ENCODE peak calls at places on chromosomes 6 and 20, in five cellular contexts. L is testis, U is cardiac muscle cell, H is left lung, N is H9. Q is an unnamed sample.

GRCh38 chr6:85660181-85660611 is 17.5 kb upstream of the SYNCRIP start:
- DNase-seq in U (no peak), L (no peak), H (no peak), N (no peak), Q (no peak)

GRCh38 chr6:96074006-96074405 is 58.2 kb downstream of the FUT9 start:
- DNase-seq in U (no peak), H (no peak), N (no peak), L (no peak), Q (no peak)

GRCh38 chr20:6940052-6940451 is 172.6 kb downstream of the BMP2 start:
- DNase-seq in H (no peak), U (peak; percentile 38), N (peak; percentile 64), L (peak; percentile 18), Q (no peak)

GRCh38 chr6:41200901-41201783 is at the start of gene TREML2:
- DNase-seq in N (no peak), H (no peak), U (no peak), L (no peak), Q (no peak)

GRCh38 chr20:38222923-38223742 is 37.4 kb downstream of the KIAA1755 start:
- DNase-seq in N (no peak), H (no peak), U (no peak), L (no peak), Q (no peak)

GRCh38 chr20:44532981-44533331 is 11.1 kb upstream of the SERINC3 start:
- DNase-seq in U (no peak), H (no peak), L (no peak), N (no peak), Q (peak; percentile 6)

GRCh38 chr20:21436186-21436585 is 38.9 kb upstream of the NKX2-4 start:
- DNase-seq in N (no peak), H (no peak), U (no peak), L (no peak), Q (no peak)

GRCh38 chr20:34355427-34355826 is 7.6 kb upstream of the ITCH start:
- DNase-seq in L (no peak), H (no peak), N (no peak), U (no peak), Q (no peak)

GRCh38 chr20:38343107-38343797 is 3.0 kb upstream of the LBP start:
- DNase-seq in H (peak; percentile 39), N (no peak), U (no peak), L (peak; percentile 89), Q (no peak)

GRCh38 chr6:79702701-79703100 is 71.6 kb downstream of the SH3BGRL2 start:
- DNase-seq in H (no peak), N (no peak), U (no peak), L (no peak), Q (no peak)

GRCh38 chr20:32484221-32485125 is 100.7 kb downstream of the NOL4L start:
- DNase-seq in N (peak; percentile 66), U (peak; percentile 64), H (no peak), L (peak; percentile 42), Q (no peak)

GRCh38 chr6:117597755-117598154 is 4.6 kb downstream of the GOPC start:
- DNase-seq in U (no peak), N (no peak), L (no peak), H (no peak), Q (no peak)

DNA sequence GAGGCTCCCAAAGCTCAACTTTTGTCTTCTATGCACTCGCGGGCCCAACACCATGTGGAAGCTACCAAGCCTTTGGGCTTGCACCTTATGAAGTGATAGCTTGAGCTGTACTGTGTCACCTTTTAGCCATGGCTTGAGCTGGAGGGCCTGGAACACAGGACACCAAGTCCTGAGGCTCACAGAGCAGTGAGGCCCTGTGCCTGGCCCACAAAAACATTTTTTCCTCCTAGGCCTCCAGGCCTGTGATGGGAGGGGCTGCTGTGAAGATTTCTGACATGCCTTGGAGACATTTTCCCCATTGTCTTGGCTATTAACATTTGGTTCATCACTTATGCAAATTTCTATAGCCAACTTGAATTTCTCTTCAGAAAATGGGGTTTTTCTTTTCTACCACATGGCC is 96.5 kb downstream of the MMUT start:
- DNase-seq in N (no peak), L (no peak), H (no peak), U (no peak), Q (no peak)
- H3K9me3 ChIP-seq in N (peaks cover 27% of the 10 kb centered on the region), L (no peaks in the 10 kb centered on the region), H (no peaks in the 10 kb centered on the region), U (no peaks in the 10 kb centered on the region), Q (no peaks in the 10 kb centered on the region)

DNA sequence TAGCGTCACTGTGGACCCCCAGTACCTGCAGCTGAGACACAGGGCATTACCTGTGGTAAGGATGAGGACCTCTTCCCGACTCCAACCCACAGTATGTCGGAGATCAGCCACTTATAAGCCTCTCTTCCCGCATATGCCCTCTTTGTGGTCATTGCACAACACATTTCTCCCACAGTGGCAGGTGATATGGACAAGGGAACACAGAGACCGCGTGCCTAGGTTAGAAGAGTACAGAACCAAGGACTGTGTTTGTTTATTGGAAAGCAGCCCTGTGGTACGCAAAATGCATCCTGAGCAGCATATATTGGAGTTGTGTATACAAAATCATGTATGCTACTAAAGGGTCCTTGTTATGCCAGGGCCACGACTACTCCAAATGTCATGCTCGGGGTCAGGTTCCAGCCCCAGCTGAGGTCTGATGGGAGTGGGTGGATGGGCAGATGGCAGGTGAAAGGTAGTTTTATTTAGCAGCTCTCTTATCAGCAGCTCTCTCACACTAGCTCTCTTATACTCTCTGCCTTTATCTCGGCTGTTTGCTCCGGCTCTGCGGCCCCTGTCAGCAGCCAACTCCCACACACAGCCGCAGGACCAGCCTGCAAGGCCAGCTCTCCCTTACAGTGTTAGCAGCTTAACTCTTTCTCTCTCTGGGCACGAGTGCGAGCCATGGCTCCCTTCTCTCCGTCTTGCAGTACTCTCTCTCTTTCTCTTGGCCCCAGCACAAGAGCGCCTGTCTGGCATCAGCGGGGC is 569.0 kb downstream of the KIF16B start:
- DNase-seq in U (peak; percentile 85), H (no peak), L (peak; percentile 89), N (no peak), Q (no peak)
- H3K9me3 ChIP-seq in U (no peaks in the 10 kb centered on the region), H (no peaks in the 10 kb centered on the region), L (no peaks in the 10 kb centered on the region), N (no peaks in the 10 kb centered on the region), Q (no peaks in the 10 kb centered on the region)

GRCh38 chr6:67544851-67545452 is 1090.1 kb upstream of the ADGRB3 start:
- DNase-seq in H (no peak), U (no peak), N (no peak), L (no peak), Q (no peak)
- H3K9me3 ChIP-seq in H (no peaks in the 10 kb centered on the region), U (no peaks in the 10 kb centered on the region), N (peaks cover 16% of the 10 kb centered on the region), L (no peaks in the 10 kb centered on the region), Q (no peaks in the 10 kb centered on the region)

GRCh38 chr6:145349950-145350510 is 385.3 kb downstream of the EPM2A start:
- DNase-seq in U (peak; percentile 53), L (no peak), N (no peak), H (no peak), Q (no peak)

GRCh38 chr6:145352382-145353080 is 382.8 kb downstream of the EPM2A start:
- DNase-seq in U (peak; percentile 20), H (no peak), N (no peak), L (no peak), Q (no peak)

GRCh38 chr6:145345094-145345493 is 390.2 kb downstream of the EPM2A start:
- DNase-seq in H (no peak), U (no peak), N (no peak), L (no peak), Q (no peak)

GRCh38 chr6:145350928-145351327 is 384.4 kb downstream of the EPM2A start:
- DNase-seq in U (no peak), H (no peak), N (no peak), L (no peak), Q (no peak)

DNA sequence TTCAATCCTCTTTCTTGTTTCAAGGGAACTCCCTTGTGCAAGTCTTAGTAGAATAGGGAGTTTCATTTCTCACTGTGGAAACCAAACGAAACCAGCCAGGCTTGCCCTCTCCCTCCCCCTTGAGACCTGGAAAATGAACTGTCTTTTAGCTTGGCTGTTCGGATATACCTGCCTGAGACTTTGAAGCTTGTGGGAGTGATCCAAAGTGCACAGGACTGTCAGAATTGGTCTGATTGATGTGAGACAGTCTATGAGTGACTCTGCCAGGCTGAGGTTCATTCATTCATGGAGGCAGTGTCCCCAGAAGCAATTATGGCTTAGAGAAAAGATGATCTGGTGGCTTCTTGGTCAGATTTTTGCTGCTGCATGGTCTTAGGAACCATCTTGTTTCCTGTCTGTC is 388.1 kb downstream of the EPM2A start:
- DNase-seq in N (no peak), H (no peak), U (no peak), L (no peak), Q (no peak)
- H3K9me3 ChIP-seq in N (no peaks in the 10 kb centered on the region), H (no peaks in the 10 kb centered on the region), U (no peaks in the 10 kb centered on the region), L (no peaks in the 10 kb centered on the region), Q (no peaks in the 10 kb centered on the region)

DNA sequence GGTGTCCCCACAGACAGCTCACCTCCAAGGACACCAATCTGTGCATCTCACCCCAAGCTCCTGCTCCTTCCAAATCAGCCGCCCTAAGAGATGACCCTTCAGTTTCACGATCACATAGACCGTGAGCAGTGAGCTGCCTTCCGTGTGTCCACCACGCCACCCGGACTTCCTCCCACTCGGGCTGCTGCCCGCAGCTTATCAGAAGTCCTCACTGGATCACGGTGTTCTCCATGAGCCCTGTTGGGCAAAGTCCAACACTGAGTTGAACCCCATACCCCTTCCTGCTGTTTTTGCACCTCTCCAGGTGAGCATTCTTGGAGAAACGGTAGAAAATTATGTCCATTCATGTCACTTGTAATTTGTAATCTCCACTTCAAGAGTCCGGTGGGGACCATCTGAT is 234.4 kb downstream of the SMOC2 start:
- DNase-seq in N (no peak), H (no peak), L (no peak), U (no peak), Q (no peak)
- H3K9me3 ChIP-seq in N (no peaks in the 10 kb centered on the region), H (no peaks in the 10 kb centered on the region), L (no peaks in the 10 kb centered on the region), U (no peaks in the 10 kb centered on the region), Q (no peaks in the 10 kb centered on the region)

DNA sequence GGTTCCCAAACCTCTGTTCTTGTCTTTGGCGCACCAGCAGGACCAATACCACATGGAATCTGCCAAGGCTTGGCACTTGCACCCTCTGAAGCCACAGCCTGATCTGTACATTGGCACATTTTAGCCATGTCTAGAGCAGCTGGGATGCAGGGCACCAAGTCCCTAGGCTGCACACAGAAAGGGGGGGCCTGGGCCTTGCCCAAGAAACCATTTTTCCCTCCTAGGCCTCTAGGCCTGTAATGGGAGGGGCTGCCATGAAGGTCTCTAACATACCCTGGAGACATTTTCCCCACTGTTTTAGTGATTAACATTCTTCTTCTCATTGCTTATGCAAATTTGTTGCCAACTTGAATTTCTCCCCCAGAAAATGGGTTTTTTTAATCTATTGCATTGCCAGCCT is 5.4 kb upstream of the FAM120B start:
- DNase-seq in N (no peak), L (no peak), U (no peak), H (no peak), Q (no peak)
- H3K9me3 ChIP-seq in N (peaks cover 34% of the 10 kb centered on the region), L (no peaks in the 10 kb centered on the region), U (no peaks in the 10 kb centered on the region), H (no peaks in the 10 kb centered on the region), Q (no peaks in the 10 kb centered on the region)